ENCODE peak calls at places on chromosomes 12 and 14, in five cellular contexts. O, W, D, T and X are unnamed samples.

GRCh38 chr12:51907083-51907863 is at the start of gene ACVRL1:
- DNase-seq in W (peak; percentile 31), O (no peak), D (no peak), T (no peak), X (no peak)

GRCh38 chr12:53060721-53061276 is 10.9 kb downstream of the TNS2 start:
- DNase-seq in W (no peak), D (no peak), T (no peak), O (no peak), X (no peak)

GRCh38 chr12:69415471-69416275 is 54.5 kb upstream of the FRS2 start:
- DNase-seq in O (no peak), W (peak; percentile 34), D (peak; percentile 85), T (no peak), X (no peak)

GRCh38 chr14:89576960-89577359 is 159.9 kb upstream of the FOXN3 start:
- DNase-seq in O (no peak), D (no peak), W (no peak), T (no peak), X (no peak)

GRCh38 chr12:49549735-49550710 is 11.2 kb downstream of the KCNH3 start:
- DNase-seq in O (no peak), D (no peak), W (no peak), T (no peak), X (no peak)

GRCh38 chr14:74663884-74664283 is 49.0 kb downstream of the AREL1 start:
- DNase-seq in T (no peak), O (no peak), D (no peak), W (no peak), X (no peak)

GRCh38 chr12:8127138-8127537 is 3.7 kb downstream of the CLEC4A start:
- DNase-seq in D (no peak), W (no peak), O (no peak), T (no peak), X (no peak)

GRCh38 chr12:25939606-25940005 is 18.9 kb upstream of the RASSF8 start:
- DNase-seq in W (no peak), D (no peak), O (no peak), T (no peak), X (no peak)

GRCh38 chr14:103260629-103261124 is 73.4 kb upstream of the EIF5 start:
- DNase-seq in T (no peak), O (no peak), W (no peak), D (peak; percentile 18), X (no peak)

GRCh38 chr14:51182166-51182565 is 57.9 kb upstream of the TMX1 start:
- DNase-seq in W (no peak), D (peak; percentile 34), O (no peak), T (no peak), X (no peak)

GRCh38 chr14:78399316-78399889 is 229.2 kb downstream of the NRXN3 start:
- DNase-seq in O (no peak), W (no peak), D (peak; percentile 12), T (no peak), X (no peak)

GRCh38 chr12:1936406-1937320 is 18.2 kb upstream of the CACNA2D4 start:
- DNase-seq in T (no peak), W (no peak), O (no peak), D (peak; percentile 64), X (no peak)

GRCh38 chr14:91511014-91511466 is 930 bp upstream of the PPP4R3A start:
- DNase-seq in T (no peak), O (no peak), W (no peak), D (no peak), X (no peak)

GRCh38 chr14:99731536-99732435 is 47.7 kb downstream of the CYP46A1 start:
- DNase-seq in W (no peak), O (no peak), D (no peak), T (no peak), X (no peak)

GRCh38 chr14:69620981-69621380 is 9.6 kb downstream of the SUSD6 start:
- DNase-seq in O (no peak), T (no peak), D (no peak), W (no peak), X (no peak)

GRCh38 chr12:95205685-95206084 is 11.6 kb downstream of the FGD6 start:
- DNase-seq in T (no peak), O (no peak), W (no peak), D (peak; percentile 78), X (no peak)

GRCh38 chr14:31583043-31583442 is 21.8 kb downstream of the NUBPL start:
- DNase-seq in T (no peak), W (no peak), O (no peak), D (no peak), X (no peak)

GRCh38 chr12:84113666-84114065 is 798.9 kb downstream of the SLC6A15 start:
- DNase-seq in D (no peak), T (no peak), O (no peak), W (no peak), X (no peak)

GRCh38 chr12:67141405-67142018 is 127.6 kb upstream of the CAND1 start:
- DNase-seq in O (no peak), D (no peak), T (no peak), W (no peak), X (no peak)

GRCh38 chr12:41509655-41510054 is 321.5 kb downstream of the PDZRN4 start:
- DNase-seq in O (no peak), T (no peak), W (no peak), D (no peak), X (no peak)

GRCh38 chr12:116959845-116960514 is 49.2 kb downstream of the FBXW8 start:
- DNase-seq in O (no peak), W (peak; percentile 66), D (no peak), T (no peak), X (no peak)

GRCh38 chr14:104870368-104871144 is 5.5 kb downstream of the CEP170B start:
- DNase-seq in D (no peak), T (peak; percentile 44), W (no peak), O (peak; percentile 48), X (peak; percentile 11)

GRCh38 chr12:74280156-74280655 is 257.4 kb upstream of the ATXN7L3B start:
- DNase-seq in D (no peak), T (no peak), O (no peak), W (no peak), X (no peak)

GRCh38 chr12:31325524-31325875 is 450 bp downstream of the SINHCAF start:
- DNase-seq in T (no peak), W (peak; percentile 47), D (no peak), O (peak; percentile 7), X (no peak)

GRCh38 chr14:103729496-103730448 is 14.2 kb downstream of the ZFYVE21 start:
- DNase-seq in O (no peak), W (no peak), D (no peak), T (no peak), X (no peak)

GRCh38 chr12:91858186-91858585 is 287.5 kb downstream of the BTG1 start:
- DNase-seq in O (no peak), D (no peak), T (no peak), W (no peak), X (no peak)

GRCh38 chr12:112122823-112123690 is 2.3 kb upstream of the TRAFD1 start:
- DNase-seq in D (peak; percentile 61), T (no peak), O (no peak), W (no peak), X (no peak)

GRCh38 chr12:50564240-50564947 is 59.6 kb downstream of the DIP2B start:
- DNase-seq in O (no peak), D (no peak), W (no peak), T (no peak), X (no peak)

GRCh38 chr14:101083564-101084435 is 180.3 kb upstream of the RTL1 start:
- DNase-seq in O (no peak), T (peak; percentile 8), D (no peak), W (no peak), X (no peak)

GRCh38 chr12:19373569-19373968 is 65.7 kb upstream of the AEBP2 start:
- DNase-seq in D (no peak), W (no peak), O (no peak), T (no peak), X (no peak)

GRCh38 chr12:104521731-104522130 is 65.0 kb downstream of the CHST11 start:
- DNase-seq in O (no peak), D (peak; percentile 49), T (no peak), W (no peak), X (no peak)

GRCh38 chr12:64687816-64688599 is 71.2 kb downstream of the GNS start:
- DNase-seq in T (no peak), W (no peak), O (no peak), D (no peak), X (no peak)

GRCh38 chr14:102913341-102914211 is 8.9 kb upstream of the AMN start:
- DNase-seq in T (no peak), O (no peak), D (no peak), W (peak; percentile 24), X (no peak)